ENCODE peak calls at places on chromosomes 7 and 10, in seven cellular contexts. K is naive thymus-derived CD4-positive, alpha-beta T cell; X is AG08396; R is NCI-H1417; Y is thoracic aorta; W is prostate gland; P is hypothalamus. M is an unnamed sample.
A peak's percentile ranks its signal among the peaks of the same experiment; 100 is the strongest.

GRCh38 chr7:130882396-130882795 is 148.4 kb upstream of the KLF14 start:
- DNase-seq in K (no peak), Y (no peak), W (no peak), X (no peak), R (no peak), P (no peak), M (no peak)

GRCh38 chr10:67119648-67120047 is 193.8 kb downstream of the LRRTM3 start:
- DNase-seq in P (no peak), R (peak; percentile 38), W (no peak), X (no peak), K (no peak), Y (no peak), M (no peak)

GRCh38 chr10:75469018-75469616 is 37.7 kb downstream of the LRMDA start:
- DNase-seq in K (no peak), Y (peak; percentile 28), P (no peak), R (no peak), W (peak; percentile 73), X (peak; percentile 76), M (no peak)

GRCh38 chr7:40680657-40681056 is 545.9 kb downstream of the SUGCT start:
- DNase-seq in W (no peak), K (no peak), R (peak; percentile 14), P (no peak), X (peak; percentile 20), Y (no peak), M (peak; percentile 2)

GRCh38 chr10:111113238-111113960 is 36.6 kb downstream of the ADRA2A start:
- DNase-seq in X (no peak), P (no peak), R (no peak), Y (no peak), W (no peak), K (no peak), M (no peak)

GRCh38 chr7:113840954-113841353 is 77.9 kb downstream of the PPP1R3A start:
- DNase-seq in W (no peak), P (no peak), K (no peak), X (no peak), R (no peak), Y (no peak), M (no peak)

GRCh38 chr10:12459776-12460175 is 110.4 kb downstream of the CAMK1D start:
- DNase-seq in Y (no peak), P (no peak), X (no peak), W (no peak), R (no peak), K (no peak), M (no peak)

GRCh38 chr7:135979674-135980660 is 2.8 kb upstream of the MTPN start:
- DNase-seq in K (no peak), X (no peak), P (no peak), W (no peak), Y (no peak), R (no peak), M (no peak)

GRCh38 chr10:44981172-44982113 is 2.8 kb upstream of the DEPP1 start:
- DNase-seq in P (no peak), X (peak; percentile 83), R (no peak), Y (no peak), W (no peak), K (no peak), M (peak; percentile 10)

GRCh38 chr7:32243891-32244290 is 173.7 kb upstream of the PDE1C start:
- DNase-seq in P (no peak), Y (no peak), W (no peak), K (no peak), R (no peak), X (no peak), M (no peak)

GRCh38 chr10:102400598-102401321 is 5.3 kb downstream of the NFKB2 start:
- DNase-seq in W (no peak), P (no peak), R (no peak), Y (no peak), X (no peak), K (no peak), M (no peak)

GRCh38 chr7:135100856-135101255 is 47.0 kb upstream of the TMEM140 start:
- DNase-seq in P (no peak), W (no peak), R (no peak), Y (no peak), K (no peak), X (no peak), M (no peak)

GRCh38 chr7:128946936-128947830 is 9.5 kb downstream of the IRF5 start:
- DNase-seq in P (no peak), W (no peak), R (no peak), Y (no peak), X (no peak), K (no peak), M (no peak)

GRCh38 chr7:152006336-152006735 is 19.1 kb upstream of the GALNT11 start:
- DNase-seq in R (no peak), P (no peak), X (no peak), K (no peak), Y (no peak), W (no peak), M (no peak)

GRCh38 chr10:109679478-109679877 is 243.8 kb downstream of the XPNPEP1 start:
- DNase-seq in Y (no peak), W (no peak), P (no peak), K (no peak), X (no peak), R (no peak), M (no peak)

GRCh38 chr7:27873981-27874957 is 134.3 kb downstream of the TAX1BP1 start:
- DNase-seq in Y (no peak), W (no peak), R (no peak), K (no peak), X (peak; percentile 29), P (peak; percentile 7), M (no peak)

GRCh38 chr7:102934670-102935069 is 21.9 kb downstream of the LRRC17 start:
- DNase-seq in Y (no peak), X (no peak), R (no peak), P (no peak), K (no peak), W (no peak), M (no peak)

GRCh38 chr10:31605846-31606543 is 287.0 kb downstream of the ZEB1 start:
- DNase-seq in K (no peak), W (no peak), P (no peak), Y (no peak), X (no peak), R (no peak), M (no peak)

GRCh38 chr7:49243521-49243920 is 319.2 kb downstream of the CDC14C start:
- DNase-seq in X (no peak), P (no peak), Y (no peak), K (no peak), W (no peak), R (no peak), M (no peak)

GRCh38 chr10:35458500-35459448 is 122.5 kb downstream of the CCNY start:
- DNase-seq in X (no peak), R (no peak), P (no peak), K (no peak), Y (no peak), W (no peak), M (no peak)